ENCODE peak calls at places on chromosome 10, in eight cellular contexts. Q, Y, B, W, T, U, P and H are unnamed samples. For H3K4me1, the result is how much of the 10 kb centered on the place peaks cover.

GRCh38 chr10:102959399-102959798 is 41.3 kb downstream of the CNNM2 start:
- DNase-seq in Q (no peak), Y (no peak), B (no peak), W (peak), T (no peak), U (no peak), P (no peak), H (no peak)

GRCh38 chr10:122286872-122287271 is 15.8 kb downstream of the BTBD16 start:
- DNase-seq in Q (peak), Y (no peak), B (peak), W (no peak), T (peak), U (no peak), P (no peak), H (no peak)

GRCh38 chr10:114879093-114879492 is 57.5 kb downstream of the FHIP2A start:
- DNase-seq in Q (no peak), Y (no peak), B (peak), W (no peak), T (no peak), U (no peak), P (no peak), H (no peak)

GRCh38 chr10:131997366-131998049 is 15.8 kb upstream of the BNIP3 start:
- DNase-seq in Q (peak), Y (peak), B (peak), W (no peak), T (peak), U (peak), P (peak), H (peak)

GRCh38 chr10:124532106-124532641 is 70.6 kb downstream of the LHPP start:
- DNase-seq in Q (no peak), Y (peak), B (no peak), W (peak), T (no peak), U (peak), P (peak), H (peak)

GRCh38 chr10:111835562-111835961 is 348.0 kb downstream of the GPAM start:
- DNase-seq in Q (no peak), Y (no peak), B (no peak), W (no peak), T (no peak), U (no peak), P (peak), H (no peak)

GRCh38 chr10:63633677-63634487 is 112.7 kb downstream of the REEP3 start:
- DNase-seq in Q (no peak), Y (no peak), B (peak), W (peak), T (no peak), U (peak), P (peak), H (peak)

GRCh38 chr10:114261116-114261515 is 22.1 kb downstream of the VWA2 start:
- DNase-seq in Q (no peak), Y (no peak), B (peak), W (no peak), T (no peak), U (no peak), P (no peak), H (no peak)

GRCh38 chr10:132458595-132459251 is 61.7 kb downstream of the PWWP2B start:
- DNase-seq in Q (peak), Y (peak), B (peak), W (peak), T (no peak), U (no peak), P (peak), H (peak)

GRCh38 chr10:91162050-91162494 is 58.4 kb upstream of the PCGF5 start:
- DNase-seq in Q (no peak), Y (no peak), B (peak), W (peak), T (no peak), U (peak), P (peak), H (no peak)

GRCh38 chr10:20313665-20314064 is 497.4 kb downstream of the PLXDC2 start:
- DNase-seq in Q (no peak), Y (no peak), B (no peak), W (no peak), T (no peak), U (no peak), P (no peak), H (no peak)

GRCh38 chr10:132877473-132877872 is 64.9 kb downstream of the CFAP46 start:
- DNase-seq in Q (no peak), Y (no peak), B (no peak), W (no peak), T (peak), U (no peak), P (no peak), H (no peak)

GRCh38 chr10:10647331-10647730 is 370.3 kb upstream of the CELF2 start:
- DNase-seq in Q (no peak), Y (no peak), B (no peak), W (no peak), T (no peak), U (no peak), P (no peak), H (no peak)

GRCh38 chr10:24465124-24465874 is 256.4 kb downstream of the KIAA1217 start:
- DNase-seq in Q (no peak), Y (peak), B (peak), W (no peak), T (no peak), U (no peak), P (peak), H (no peak)

GRCh38 chr10:110684800-110685446 is 40.8 kb downstream of the RBM20 start:
- DNase-seq in Q (peak), Y (no peak), B (peak), W (no peak), T (no peak), U (no peak), P (peak), H (no peak)

GRCh38 chr10:75021851-75022250 is 89.6 kb upstream of the SAMD8 start:
- DNase-seq in Q (no peak), Y (peak), B (no peak), W (no peak), T (no peak), U (no peak), P (peak), H (no peak)

GRCh38 chr10:33655165-33655815 is 320.8 kb upstream of the NRP1 start:
- DNase-seq in Q (no peak), Y (no peak), B (no peak), W (no peak), T (no peak), U (no peak), P (no peak), H (no peak)

GRCh38 chr10:74900297-74900696 is 73.9 kb downstream of the KAT6B start:
- DNase-seq in Q (no peak), Y (peak), B (no peak), W (no peak), T (no peak), U (no peak), P (peak), H (no peak)

GRCh38 chr10:133257489-133258065 is 19.1 kb downstream of the ADAM8 start:
- DNase-seq in Q (peak), Y (peak), B (peak), W (peak), T (peak), U (peak), P (peak), H (peak)

GRCh38 chr10:3162533-3162932 is 10.0 kb downstream of the PITRM1 start:
- DNase-seq in Q (no peak), Y (no peak), B (no peak), W (no peak), T (no peak), U (no peak), P (no peak), H (no peak)

GRCh38 chr10:113524539-113525490 is 28.0 kb upstream of the HABP2 start:
- DNase-seq in Q (no peak), Y (no peak), B (peak), W (no peak), T (no peak), U (no peak), P (no peak), H (no peak)

GRCh38 chr10:46263831-46264268 is 22.9 kb upstream of the ANTXRL start:
- DNase-seq in Q (no peak), Y (no peak), B (no peak), W (no peak), T (no peak), U (no peak), P (peak), H (no peak)

GRCh38 chr10:67790534-67791408 is 47.2 kb downstream of the DNAJC12 start:
- DNase-seq in Q (no peak), Y (no peak), B (peak), W (peak), T (no peak), U (peak), P (no peak), H (no peak)

GRCh38 chr10:79078367-79079073 is 9.8 kb downstream of the ZMIZ1 start:
- DNase-seq in Q (no peak), Y (no peak), B (no peak), W (no peak), T (no peak), U (no peak), P (peak), H (peak)
- H3K4me1 ChIP-seq in Q (half or more), Y (half or more), B (half or more), W (half or more), T (under half), U (half or more), P (half or more), H (under half)

DNA sequence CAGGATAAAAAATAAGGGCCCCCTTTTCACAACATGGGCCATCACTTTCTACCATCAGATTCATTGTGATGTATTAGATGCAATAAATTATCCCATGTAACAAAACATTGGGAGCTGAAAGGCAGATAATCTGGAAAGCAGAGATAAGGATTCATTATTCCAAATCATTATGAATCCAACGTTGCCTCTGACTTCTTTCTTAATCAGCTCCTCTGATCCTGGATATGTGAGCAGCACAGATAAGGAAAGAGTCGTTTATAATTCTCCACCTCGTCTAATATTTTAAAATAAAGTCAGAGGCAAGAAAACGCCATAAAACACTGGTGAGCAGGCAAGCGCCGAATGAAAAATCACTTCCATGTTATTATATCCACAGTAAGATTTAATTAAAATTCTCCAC is 13.8 kb upstream of the GATA3 start:
- DNase-seq in Q (no peak), Y (no peak), B (no peak), W (no peak), T (no peak), U (no peak), P (no peak), H (no peak)
- H3K4me1 ChIP-seq in Q (under half), Y (under half), B (under half), W (under half), T (under half), U (under half), P (under half), H (under half)

GRCh38 chr10:119375574-119376265 is 166.8 kb downstream of the RGS10 start:
- DNase-seq in Q (no peak), Y (no peak), B (peak), W (no peak), T (no peak), U (no peak), P (peak), H (no peak)

GRCh38 chr10:119379466-119380071 is 162.9 kb downstream of the RGS10 start:
- DNase-seq in Q (no peak), Y (no peak), B (no peak), W (no peak), T (no peak), U (no peak), P (no peak), H (no peak)

GRCh38 chr10:119377431-119377830 is 165.1 kb downstream of the RGS10 start:
- DNase-seq in Q (no peak), Y (no peak), B (no peak), W (no peak), T (no peak), U (no peak), P (no peak), H (no peak)

GRCh38 chr10:119377905-119378736 is 164.4 kb downstream of the RGS10 start:
- DNase-seq in Q (peak), Y (no peak), B (no peak), W (no peak), T (no peak), U (no peak), P (no peak), H (no peak)

DNA sequence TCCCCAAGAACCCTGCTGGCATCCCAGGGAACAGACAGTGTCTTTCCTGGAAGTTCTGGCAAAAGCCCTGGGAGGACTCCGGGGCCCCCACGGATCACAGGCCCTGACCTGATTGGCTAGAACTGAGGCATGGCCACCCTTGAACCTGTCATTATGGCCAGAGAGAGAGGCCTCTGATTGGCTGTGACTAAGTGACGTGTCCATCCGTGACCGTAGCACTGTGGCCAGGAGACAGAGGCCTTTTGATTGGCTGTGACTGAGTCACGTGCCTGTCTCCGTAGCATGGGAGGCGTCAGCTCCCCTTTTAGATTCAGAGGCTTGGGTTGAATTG is 163.8 kb downstream of the RGS10 start:
- DNase-seq in Q (no peak), Y (no peak), B (no peak), W (peak), T (no peak), U (no peak), P (no peak), H (no peak)
- H3K4me1 ChIP-seq in Q (half or more), Y (under half), B (under half), W (under half), T (under half), U (under half), P (under half), H (under half)

GRCh38 chr10:79424221-79425073 is 21.0 kb downstream of the ZCCHC24 start:
- DNase-seq in Q (no peak), Y (no peak), B (peak), W (no peak), T (peak), U (no peak), P (peak), H (no peak)
- H3K4me1 ChIP-seq in Q (under half), Y (under half), B (under half), W (under half), T (under half), U (under half), P (under half), H (under half)

DNA sequence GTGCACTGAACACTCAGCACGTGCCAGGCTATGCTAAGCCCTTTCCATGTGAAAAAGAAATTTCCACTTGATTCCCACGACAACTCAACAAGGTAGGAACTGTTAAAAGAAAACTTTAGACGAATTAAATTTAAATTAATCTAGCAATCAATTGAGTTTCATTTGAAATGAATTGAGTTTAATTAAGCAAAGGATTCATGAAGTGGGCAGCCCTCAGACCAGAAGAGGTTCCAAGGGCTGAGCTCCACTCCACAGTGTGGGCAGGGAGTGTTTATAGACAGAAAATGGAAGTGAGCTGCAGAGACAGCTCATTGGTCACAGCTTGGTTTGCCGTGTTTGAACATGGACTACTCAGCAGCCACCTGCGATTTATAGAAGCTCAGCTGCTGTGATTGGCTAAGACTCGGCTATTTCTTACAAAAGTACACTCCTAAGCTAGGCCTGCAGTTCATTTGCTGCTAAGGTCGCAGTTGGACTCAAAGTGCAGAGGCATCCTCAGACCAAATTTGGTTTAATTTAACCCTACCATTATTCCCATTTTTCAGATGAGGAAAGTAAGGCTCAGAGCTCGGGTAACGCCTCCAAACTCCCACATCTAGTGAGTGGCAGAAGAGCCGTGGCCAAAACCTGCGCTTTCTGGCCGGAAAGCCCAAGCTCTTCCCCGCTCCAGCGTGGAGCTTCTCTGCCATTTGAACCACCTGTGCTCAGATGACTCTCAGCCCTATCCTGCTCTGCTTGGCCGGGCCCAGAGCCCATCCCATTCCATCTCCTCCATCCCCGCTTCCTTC is 24.9 kb downstream of the CALML3 start:
- DNase-seq in Q (no peak), Y (no peak), B (no peak), W (no peak), T (peak), U (no peak), P (peak), H (no peak)
- H3K4me1 ChIP-seq in Q (under half), Y (half or more), B (under half), W (half or more), T (under half), U (half or more), P (half or more), H (under half)

GRCh38 chr10:101903827-101904520 is 60.4 kb upstream of the KCNIP2 start:
- DNase-seq in Q (no peak), Y (peak), B (no peak), W (no peak), T (no peak), U (no peak), P (peak), H (no peak)
- H3K4me1 ChIP-seq in Q (under half), Y (under half), B (under half), W (under half), T (under half), U (under half), P (under half), H (under half)

GRCh38 chr10:29595146-29595545 is 39.6 kb downstream of the SVIL start:
- DNase-seq in Q (no peak), Y (no peak), B (no peak), W (no peak), T (no peak), U (no peak), P (no peak), H (no peak)

GRCh38 chr10:29591416-29591968 is 43.3 kb downstream of the SVIL start:
- DNase-seq in Q (no peak), Y (no peak), B (no peak), W (no peak), T (peak), U (no peak), P (no peak), H (no peak)

GRCh38 chr10:29596826-29597225 is 37.9 kb downstream of the SVIL start:
- DNase-seq in Q (no peak), Y (no peak), B (no peak), W (no peak), T (no peak), U (no peak), P (no peak), H (no peak)

GRCh38 chr10:29598861-29599311 is 35.9 kb downstream of the SVIL start:
- DNase-seq in Q (peak), Y (no peak), B (peak), W (no peak), T (no peak), U (no peak), P (no peak), H (no peak)

GRCh38 chr10:29595636-29596225 is 39.0 kb downstream of the SVIL start:
- DNase-seq in Q (no peak), Y (no peak), B (no peak), W (no peak), T (no peak), U (no peak), P (no peak), H (no peak)
- H3K4me1 ChIP-seq in Q (under half), Y (under half), B (under half), W (under half), T (under half), U (under half), P (under half), H (under half)

DNA sequence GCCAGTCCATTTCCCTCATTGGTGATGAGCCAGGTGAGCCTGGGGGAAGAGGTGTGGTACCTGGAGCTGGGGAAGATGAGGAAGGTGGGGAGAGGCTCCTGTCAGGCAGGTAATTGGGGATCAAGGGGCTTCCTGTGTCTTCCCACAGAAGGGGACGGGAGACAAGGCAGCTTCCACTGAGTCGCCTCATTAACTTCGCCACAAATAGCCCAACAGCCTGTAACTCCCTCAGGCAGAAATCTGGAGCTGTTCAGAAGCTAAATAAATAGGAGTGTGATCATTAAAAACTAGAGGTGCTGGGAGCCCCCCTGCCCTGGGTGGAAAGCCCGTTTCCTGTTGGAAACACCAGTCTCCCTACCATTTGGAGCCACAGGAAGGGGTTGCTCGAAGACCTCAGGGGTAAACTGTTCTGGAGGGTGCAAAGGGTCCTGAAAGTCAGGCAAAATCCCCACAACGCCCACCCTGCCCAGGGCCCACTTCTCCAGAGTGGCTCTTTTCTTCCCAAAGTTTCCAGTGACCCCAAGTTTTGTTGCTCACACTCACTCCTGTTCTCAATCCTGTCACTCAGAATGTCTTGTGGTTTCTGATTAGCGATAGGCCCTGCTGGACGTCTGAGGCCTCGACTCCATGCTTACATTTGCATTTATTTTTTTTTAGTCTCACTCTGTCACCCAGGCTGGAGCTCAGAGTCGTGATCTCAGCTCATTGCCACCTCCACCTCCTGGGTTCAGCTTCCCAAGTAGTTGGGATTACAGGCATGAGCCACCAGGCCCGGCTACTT is 25.7 kb downstream of the UNC5B start:
- DNase-seq in Q (no peak), Y (no peak), B (no peak), W (no peak), T (no peak), U (no peak), P (no peak), H (no peak)
- H3K4me1 ChIP-seq in Q (half or more), Y (under half), B (half or more), W (under half), T (under half), U (under half), P (under half), H (under half)

GRCh38 chr10:16756561-16757221 is 60.5 kb downstream of the RSU1 start:
- DNase-seq in Q (no peak), Y (no peak), B (peak), W (no peak), T (no peak), U (no peak), P (no peak), H (no peak)

GRCh38 chr10:16765532-16766365 is 51.5 kb downstream of the RSU1 start:
- DNase-seq in Q (no peak), Y (no peak), B (no peak), W (peak), T (no peak), U (no peak), P (no peak), H (no peak)

GRCh38 chr10:16761300-16761699 is 55.9 kb downstream of the RSU1 start:
- DNase-seq in Q (no peak), Y (no peak), B (no peak), W (no peak), T (no peak), U (no peak), P (no peak), H (no peak)
- H3K4me1 ChIP-seq in Q (under half), Y (under half), B (under half), W (under half), T (under half), U (under half), P (under half), H (under half)